ENCODE peak calls at places on chromosomes 11 and 22, in eight cellular contexts. X is lower lobe of right lung; D is A673; O is prostate gland; U is heart right ventricle; V is naive thymus-derived CD4-positive, alpha-beta T cell; L is GM23248; H is cardiac muscle cell. S is an unnamed sample.
A peak's percentile ranks its signal among the peaks of the same experiment; 100 is the strongest.

GRCh38 chr11:3667149-3668035 is 3.8 kb downstream of the CHRNA10 start:
- DNase-seq in X (no peak), D (no peak), O (no peak), U (no peak), V (no peak), L (no peak), H (no peak), S (no peak)

GRCh38 chr11:43382614-43383013 is 23.9 kb downstream of the TTC17 start:
- DNase-seq in X (no peak), D (no peak), O (no peak), U (no peak), V (no peak), L (no peak), H (no peak), S (no peak)

GRCh38 chr11:99916078-99916477 is 771.0 kb upstream of the ARHGAP42 start:
- DNase-seq in X (no peak), D (no peak), O (no peak), U (no peak), V (no peak), L (no peak), H (no peak), S (no peak)

GRCh38 chr11:128497057-128497957 is 90.1 kb downstream of the ETS1 start:
- DNase-seq in X (no peak), D (peak; percentile 63), O (peak; percentile 66), U (no peak), V (no peak), L (peak; percentile 97), H (peak; percentile 96), S (peak; percentile 73)

GRCh38 chr11:33525789-33526188 is 174.8 kb downstream of the C11orf91 start:
- DNase-seq in X (no peak), D (no peak), O (no peak), U (no peak), V (no peak), L (no peak), H (no peak), S (no peak)

GRCh38 chr11:36313750-36314500 is 17.8 kb downstream of the PRR5L start:
- DNase-seq in X (no peak), D (no peak), O (no peak), U (no peak), V (no peak), L (no peak), H (no peak), S (no peak)

GRCh38 chr22:45893516-45893915 is 83.4 kb downstream of the WNT7B start:
- DNase-seq in X (no peak), D (no peak), O (no peak), U (no peak), V (no peak), L (no peak), H (no peak), S (no peak)

GRCh38 chr11:64070301-64070656 is 34.5 kb downstream of the FLRT1 start:
- DNase-seq in X (no peak), D (no peak), O (no peak), U (no peak), V (no peak), L (no peak), H (no peak), S (peak; percentile 66)

GRCh38 chr11:2565447-2566222 is 120.8 kb downstream of the KCNQ1 start:
- DNase-seq in X (peak; percentile 20), D (no peak), O (no peak), U (peak; percentile 6), V (no peak), L (no peak), H (no peak), S (no peak)

GRCh38 chr11:9269492-9270030 is 4.4 kb upstream of the DENND5A start:
- DNase-seq in X (no peak), D (no peak), O (no peak), U (no peak), V (no peak), L (peak; percentile 51), H (peak; percentile 52), S (no peak)

GRCh38 chr22:47102648-47103047 is 340.2 kb downstream of the TBC1D22A start:
- DNase-seq in X (no peak), D (no peak), O (no peak), U (no peak), V (no peak), L (no peak), H (no peak), S (peak; percentile 76)

GRCh38 chr11:12200359-12201015 is 90.1 kb downstream of the MICAL2 start:
- DNase-seq in X (no peak), D (no peak), O (peak; percentile 63), U (no peak), V (no peak), L (peak; percentile 71), H (peak; percentile 89), S (peak; percentile 50)

GRCh38 chr11:2298131-2298794 is 3.5 kb downstream of the C11orf21 start:
- DNase-seq in X (no peak), D (no peak), O (no peak), U (no peak), V (no peak), L (no peak), H (no peak), S (no peak)

GRCh38 chr11:12222099-12222751 is 111.8 kb downstream of the MICAL2 start:
- DNase-seq in X (peak; percentile 79), D (no peak), O (no peak), U (peak; percentile 64), V (no peak), L (no peak), H (peak; percentile 69), S (no peak)

GRCh38 chr11:28585007-28585406 is 476.8 kb downstream of the METTL15 start:
- DNase-seq in X (no peak), D (no peak), O (no peak), U (no peak), V (no peak), L (peak; percentile 66), H (peak; percentile 14), S (no peak)

GRCh38 chr11:15075162-15075526 is 1.8 kb downstream of the CALCB start:
- DNase-seq in X (no peak), D (no peak), O (no peak), U (no peak), V (peak; percentile 3), L (no peak), H (no peak), S (no peak)

GRCh38 chr11:45151362-45151982 is 5.0 kb downstream of the PRDM11 start:
- DNase-seq in X (no peak), D (no peak), O (no peak), U (no peak), V (no peak), L (no peak), H (no peak), S (no peak)

GRCh38 chr11:46574656-46575055 is 19.2 kb downstream of the AMBRA1 start:
- DNase-seq in X (no peak), D (no peak), O (no peak), U (no peak), V (no peak), L (no peak), H (no peak), S (no peak)

DNA sequence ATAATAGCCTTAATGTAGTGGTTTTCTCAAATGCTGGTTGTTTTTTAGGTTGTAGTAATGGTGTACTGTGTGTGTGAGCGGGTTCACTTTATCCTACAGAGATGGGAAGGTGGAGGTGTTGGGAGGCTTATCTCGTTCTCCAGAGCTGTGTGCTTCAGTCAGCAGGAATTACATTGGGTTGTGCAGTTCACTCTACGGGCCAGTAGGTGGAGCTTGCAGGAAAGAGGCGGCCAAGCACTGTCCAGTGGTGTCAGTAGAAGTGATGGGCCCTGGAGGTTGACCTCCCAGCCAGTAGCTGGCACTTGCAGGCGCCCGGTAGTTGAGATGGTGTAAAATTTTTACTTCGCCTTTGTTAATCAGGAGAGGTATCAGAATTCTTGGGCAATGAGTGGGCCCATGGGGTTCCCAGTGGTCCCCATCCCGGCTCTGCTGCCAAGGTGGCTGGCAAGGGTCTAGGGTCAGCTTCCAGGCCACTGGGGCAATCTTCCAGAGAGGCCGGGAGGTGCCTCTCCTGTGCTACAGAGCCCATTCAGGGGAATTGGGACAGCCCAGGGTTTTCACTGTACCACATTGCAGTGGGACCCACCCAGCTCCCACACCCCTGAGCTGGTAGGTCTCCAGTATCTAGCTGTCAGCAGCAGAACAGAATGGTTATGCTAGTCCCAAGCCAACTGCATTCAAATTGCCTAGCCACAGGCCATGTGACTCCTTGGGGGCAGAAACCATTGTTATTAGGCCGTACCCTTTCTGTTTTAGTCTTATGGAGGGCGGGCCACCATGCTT is 43.8 kb downstream of the BIRC2 start:
- DNase-seq in X (peak; percentile 73), D (peak; percentile 73), O (peak; percentile 50), U (peak; percentile 44), V (peak; percentile 47), L (peak; percentile 74), H (peak; percentile 74), S (peak; percentile 74)
- H3K36me3 ChIP-seq in X (peaks cover 67% of the 10 kb centered on the region), D (peaks cover 13% of the 10 kb centered on the region), O (no peaks in the 10 kb centered on the region), U (peaks cover 94% of the 10 kb centered on the region), V (peaks cover 8% of the 10 kb centered on the region), L (peaks cover 37% of the 10 kb centered on the region), H (no peaks in the 10 kb centered on the region), S (no peaks in the 10 kb centered on the region)

GRCh38 chr22:29580200-29580810 is 608 bp downstream of the NIPSNAP1 start:
- DNase-seq in X (no peak), D (no peak), O (no peak), U (no peak), V (no peak), L (no peak), H (no peak), S (peak; percentile 71)
- H3K27ac ChIP-seq in X (peak overlapping the region; percentile 22), D (peak overlapping the region; percentile 38), O (peak overlapping the region; percentile 65), U (no peak overlapping the region), V (peak overlapping the region; percentile 69), L (no peak overlapping the region), H (peak overlapping the region; percentile 63), S (peak overlapping the region; percentile 92)

DNA sequence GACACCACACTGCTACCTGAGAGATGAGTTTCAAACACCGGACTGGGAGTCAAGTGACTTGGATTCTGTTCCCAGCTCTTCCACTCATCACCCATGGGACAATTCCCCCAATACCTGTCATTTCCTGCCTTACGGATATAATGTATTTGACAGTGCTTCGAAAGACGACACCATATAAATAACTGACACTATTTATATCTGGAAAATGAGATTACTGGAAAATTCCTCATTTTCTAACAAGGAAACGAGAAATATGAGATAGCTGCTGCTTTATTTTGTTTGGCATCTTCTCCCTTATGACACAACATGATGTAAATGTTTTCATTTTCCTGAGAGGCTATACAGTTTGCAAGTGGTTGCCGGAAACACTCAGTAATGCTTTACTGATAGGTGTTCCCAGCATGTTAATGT is 8.6 kb downstream of the HSCB start:
- DNase-seq in X (no peak), D (no peak), O (no peak), U (no peak), V (no peak), L (peak; percentile 76), H (peak; percentile 84), S (no peak)
- H3K36me3 ChIP-seq in X (peaks cover 39% of the 10 kb centered on the region), D (peaks cover 23% of the 10 kb centered on the region), O (no peaks in the 10 kb centered on the region), U (peaks cover 72% of the 10 kb centered on the region), V (no peaks in the 10 kb centered on the region), L (peaks cover 20% of the 10 kb centered on the region), H (peaks cover 12% of the 10 kb centered on the region), S (no peaks in the 10 kb centered on the region)

DNA sequence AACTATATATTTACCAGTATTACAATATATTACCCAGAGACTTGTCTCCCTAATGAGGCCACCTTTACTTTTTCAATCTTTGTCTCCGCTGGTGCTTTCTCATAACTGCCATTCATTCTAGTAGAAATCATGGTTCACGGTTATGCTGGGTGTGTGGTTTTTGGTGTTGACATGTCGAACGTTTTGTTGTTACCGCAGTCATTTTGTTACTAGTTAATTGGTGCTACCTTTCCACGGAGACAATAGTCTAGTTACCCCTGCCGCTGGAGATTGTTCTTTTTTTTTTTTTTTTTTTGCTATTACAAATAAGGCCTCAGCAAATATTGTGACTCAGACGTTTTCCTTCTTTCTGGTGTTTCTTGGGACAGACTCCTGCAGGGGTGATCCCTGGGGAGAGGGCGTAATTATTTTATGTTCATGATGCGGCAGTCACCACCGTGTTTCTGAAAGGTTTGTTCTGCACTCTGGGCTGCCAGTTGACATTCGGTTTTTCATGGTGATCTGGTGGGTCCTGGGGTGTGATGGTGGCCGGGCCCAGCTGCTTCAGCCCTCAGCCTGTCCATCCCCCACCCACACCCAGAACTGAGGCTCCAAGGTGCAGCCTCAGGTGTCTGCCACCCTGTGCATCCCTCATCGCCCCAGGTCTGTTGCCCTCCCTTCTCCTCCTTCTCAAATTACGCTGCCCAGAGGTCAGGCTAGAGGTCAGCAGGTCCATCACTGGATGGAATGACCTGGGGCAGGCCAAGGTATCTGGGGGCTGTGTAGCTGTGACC is 28.6 kb downstream of the LRP5 start:
- DNase-seq in X (no peak), D (peak; percentile 60), O (no peak), U (no peak), V (no peak), L (no peak), H (no peak), S (no peak)
- H3K27ac ChIP-seq in X (peak overlapping the region; percentile 79), D (no peak overlapping the region), O (peak overlapping the region; percentile 84), U (no peak overlapping the region), V (no peak overlapping the region), L (no peak overlapping the region), H (no peak overlapping the region), S (peak overlapping the region; percentile 90)